ENCODE peak calls at places on chromosomes 5 and 9, in nine cellular contexts. O is fibroblast of pulmonary artery; N is mammary epithelial cell; F is HFF-Myc; B is psoas muscle; T is foreskin fibroblast; I is CD8-positive, alpha-beta T cell; K is naive thymus-derived CD4-positive, alpha-beta T cell; V is fibroblast of lung. X is an unnamed sample.

GRCh38 chr9:113892861-113893491 is 16.9 kb downstream of the ZNF618 start:
- DNase-seq in O (no peak), N (no peak), F (no peak), B (no peak), T (no peak), I (no peak), K (no peak), V (no peak), X (no peak)

GRCh38 chr9:18608371-18608770 is 134.4 kb downstream of the ADAMTSL1 start:
- DNase-seq in O (peak; percentile 16), N (no peak), F (no peak), B (no peak), T (no peak), I (no peak), K (no peak), V (peak; percentile 62), X (no peak)

GRCh38 chr9:73180373-73180772 is 28.7 kb downstream of the ANXA1 start:
- DNase-seq in O (peak; percentile 53), N (no peak), F (peak; percentile 88), B (no peak), T (peak; percentile 50), I (no peak), K (no peak), V (peak; percentile 82), X (peak; percentile 32)

GRCh38 chr9:131036529-131037335 is 27.8 kb downstream of the LAMC3 start:
- DNase-seq in O (no peak), N (no peak), F (no peak), B (peak; percentile 59), T (no peak), I (no peak), K (no peak), V (no peak), X (no peak)

GRCh38 chr5:88109806-88110205 is 158.8 kb downstream of the TMEM161B start:
- DNase-seq in O (no peak), N (no peak), F (no peak), B (no peak), T (no peak), I (no peak), K (no peak), V (peak; percentile 80), X (no peak)

GRCh38 chr5:138468966-138469539 is 3.8 kb downstream of the EGR1 start:
- DNase-seq in O (peak; percentile 83), N (no peak), F (no peak), B (no peak), T (no peak), I (no peak), K (no peak), V (no peak), X (no peak)

GRCh38 chr5:92676120-92676838 is 904.7 kb downstream of the NR2F1-AS1 start:
- DNase-seq in O (no peak), N (no peak), F (no peak), B (no peak), T (no peak), I (no peak), K (no peak), V (no peak), X (no peak)

GRCh38 chr5:132736853-132737833 is at the start of gene KIF3A:
- DNase-seq in O (peak; percentile 96), N (peak; percentile 96), F (peak; percentile 90), B (peak; percentile 98), T (peak; percentile 93), I (peak; percentile 99), K (peak; percentile 96), V (peak; percentile 91), X (peak; percentile 70)

GRCh38 chr9:34988218-34989055 is 1.1 kb upstream of the DNAJB5 start:
- DNase-seq in O (no peak), N (no peak), F (no peak), B (peak; percentile 71), T (no peak), I (no peak), K (no peak), V (no peak), X (no peak)

GRCh38 chr9:123642291-123643278 is 286.6 kb downstream of the CRB2 start:
- DNase-seq in O (peak; percentile 53), N (no peak), F (no peak), B (no peak), T (no peak), I (no peak), K (no peak), V (peak; percentile 18), X (peak; percentile 30)

GRCh38 chr5:43973318-43973717 is 370.3 kb downstream of the NNT start:
- DNase-seq in O (peak; percentile 17), N (no peak), F (no peak), B (no peak), T (peak; percentile 8), I (no peak), K (no peak), V (no peak), X (peak; percentile 1)

GRCh38 chr5:1706428-1706827 is 93.2 kb downstream of the MRPL36 start:
- DNase-seq in O (no peak), N (no peak), F (no peak), B (no peak), T (no peak), I (no peak), K (no peak), V (no peak), X (no peak)

GRCh38 chr9:125343518-125344284 is 82.1 kb downstream of the GAPVD1 start:
- DNase-seq in O (peak; percentile 63), N (peak; percentile 37), F (peak; percentile 20), B (no peak), T (peak; percentile 69), I (no peak), K (no peak), V (peak; percentile 72), X (peak; percentile 13)

GRCh38 chr5:143302344-143302743 is 101.1 kb downstream of the NR3C1 start:
- DNase-seq in O (no peak), N (peak; percentile 41), F (no peak), B (no peak), T (no peak), I (no peak), K (no peak), V (peak; percentile 55), X (no peak)

GRCh38 chr5:44506561-44506960 is 117.3 kb upstream of the FGF10 start:
- DNase-seq in O (no peak), N (no peak), F (no peak), B (no peak), T (no peak), I (no peak), K (no peak), V (no peak), X (no peak)

GRCh38 chr9:68433629-68434028 is 77.2 kb downstream of the PGM5 start:
- DNase-seq in O (no peak), N (no peak), F (no peak), B (no peak), T (no peak), I (no peak), K (no peak), V (no peak), X (no peak)

GRCh38 chr5:102106599-102106998 is 189.5 kb downstream of the SLCO4C1 start:
- DNase-seq in O (no peak), N (no peak), F (no peak), B (no peak), T (no peak), I (no peak), K (no peak), V (no peak), X (no peak)

GRCh38 chr9:7174884-7175283 is 417.1 kb downstream of the KDM4C start:
- DNase-seq in O (no peak), N (no peak), F (no peak), B (no peak), T (no peak), I (no peak), K (no peak), V (no peak), X (no peak)

GRCh38 chr5:66671305-66671704 is 75.1 kb downstream of the MAST4 start:
- DNase-seq in O (no peak), N (no peak), F (no peak), B (no peak), T (no peak), I (no peak), K (no peak), V (no peak), X (no peak)

GRCh38 chr5:110088676-110089436 is 399.1 kb downstream of the MAN2A1 start:
- DNase-seq in O (no peak), N (peak; percentile 94), F (no peak), B (no peak), T (no peak), I (no peak), K (no peak), V (no peak), X (no peak)

GRCh38 chr5:961002-961710 is 47.4 kb upstream of the NKD2 start:
- DNase-seq in O (no peak), N (no peak), F (no peak), B (peak; percentile 49), T (no peak), I (peak; percentile 45), K (no peak), V (no peak), X (no peak)

GRCh38 chr5:119270121-119270565 is 85.7 kb upstream of the TNFAIP8 start:
- DNase-seq in O (no peak), N (no peak), F (no peak), B (no peak), T (no peak), I (no peak), K (no peak), V (no peak), X (no peak)
- H3K4me3 ChIP-seq in O (no peak overlapping the region), N (no peak overlapping the region), F (no peak overlapping the region), B (peak overlapping the region; percentile 83), T (no peak overlapping the region), I (peak overlapping the region; percentile 96), K (peak overlapping the region; percentile 96), V (no peak overlapping the region), X (no peak overlapping the region)

GRCh38 chr5:59067976-59068651 is 485.2 kb downstream of the RAB3C start:
- DNase-seq in O (no peak), N (no peak), F (no peak), B (no peak), T (peak; percentile 48), I (no peak), K (no peak), V (peak; percentile 5), X (peak; percentile 67)
- H3K4me3 ChIP-seq in O (no peak overlapping the region), N (no peak overlapping the region), F (no peak overlapping the region), B (no peak overlapping the region), T (no peak overlapping the region), I (no peak overlapping the region), K (no peak overlapping the region), V (no peak overlapping the region), X (no peak overlapping the region)

DNA sequence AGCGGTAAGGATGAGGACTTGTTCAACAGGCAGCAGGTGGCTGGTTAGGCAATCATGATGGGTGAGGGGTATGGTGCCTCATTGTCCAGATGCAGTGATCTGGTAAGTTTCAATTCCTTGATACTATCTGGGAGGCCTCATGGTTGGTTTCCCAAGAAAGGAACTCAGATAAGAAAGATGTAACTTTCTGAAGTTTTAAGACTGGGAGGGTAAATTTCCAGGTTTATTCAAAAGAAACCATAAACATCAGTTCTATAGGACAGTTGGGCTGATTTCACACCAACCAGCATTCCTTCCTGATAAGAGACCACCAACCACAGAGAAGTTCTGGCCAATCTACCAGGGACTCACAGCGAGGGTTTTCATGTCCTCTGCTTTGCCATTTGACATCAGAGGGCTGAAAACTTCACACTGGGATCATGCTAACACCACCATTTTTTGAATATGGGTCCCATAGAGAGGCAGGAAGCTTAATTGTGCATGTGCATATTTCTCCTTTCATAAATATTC is 773 bp upstream of the AGGF1 start:
- DNase-seq in O (no peak), N (no peak), F (no peak), B (no peak), T (no peak), I (no peak), K (no peak), V (no peak), X (no peak)
- H3K4me3 ChIP-seq in O (peak overlapping the region; percentile 68), N (no peak overlapping the region), F (no peak overlapping the region), B (peak overlapping the region; percentile 70), T (peak overlapping the region; percentile 98), I (peak overlapping the region; percentile 84), K (peak overlapping the region; percentile 94), V (peak overlapping the region; percentile 92), X (peak overlapping the region; percentile 95)

GRCh38 chr9:87500894-87501656 is 3.4 kb downstream of the DAPK1 start:
- DNase-seq in O (no peak), N (no peak), F (no peak), B (no peak), T (no peak), I (no peak), K (no peak), V (no peak), X (no peak)
- H3K4me3 ChIP-seq in O (no peak overlapping the region), N (no peak overlapping the region), F (no peak overlapping the region), B (no peak overlapping the region), T (no peak overlapping the region), I (no peak overlapping the region), K (no peak overlapping the region), V (no peak overlapping the region), X (no peak overlapping the region)